ENCODE peak calls at places on chromosomes 2 and 18, in seven cellular contexts. One of them, this sample, is unnamed.

GRCh38 chr18:36035253-36035652 is 32.1 kb downstream of the RPRD1A start:
- DNase-seq in cardiac fibroblast: no peak
- DNase-seq in astrocyte of the spinal cord: no peak
- DNase-seq in psoas muscle: no peak
- DNase-seq in astrocyte of the cerebellum: peak; percentile 2
- DNase-seq in GM23248: peak; percentile 8
- DNase-seq in GM23338: no peak
- DNase-seq in this sample: peak; percentile 34

GRCh38 chr2:46471705-46472104 is 7.7 kb upstream of the TMEM247 start:
- DNase-seq in astrocyte of the cerebellum: no peak
- DNase-seq in GM23248: no peak
- DNase-seq in psoas muscle: no peak
- DNase-seq in GM23338: no peak
- DNase-seq in cardiac fibroblast: no peak
- DNase-seq in astrocyte of the spinal cord: no peak
- DNase-seq in this sample: no peak

GRCh38 chr2:84085562-84085961 is 373.5 kb downstream of the SUCLG1 start:
- DNase-seq in astrocyte of the spinal cord: no peak
- DNase-seq in astrocyte of the cerebellum: no peak
- DNase-seq in GM23338: no peak
- DNase-seq in cardiac fibroblast: no peak
- DNase-seq in psoas muscle: no peak
- DNase-seq in GM23248: no peak
- DNase-seq in this sample: no peak

GRCh38 chr2:121502781-121503180 is 27.9 kb upstream of the RNU4ATAC start:
- DNase-seq in astrocyte of the cerebellum: no peak
- DNase-seq in GM23338: no peak
- DNase-seq in cardiac fibroblast: peak; percentile 83
- DNase-seq in astrocyte of the spinal cord: peak; percentile 46
- DNase-seq in psoas muscle: no peak
- DNase-seq in GM23248: peak; percentile 66
- DNase-seq in this sample: no peak

GRCh38 chr2:143955416-143956075 is 564.4 kb downstream of the ZEB2 start:
- DNase-seq in psoas muscle: no peak
- DNase-seq in GM23248: peak; percentile 77
- DNase-seq in astrocyte of the cerebellum: peak; percentile 72
- DNase-seq in GM23338: no peak
- DNase-seq in astrocyte of the spinal cord: peak; percentile 75
- DNase-seq in cardiac fibroblast: peak; percentile 87
- DNase-seq in this sample: no peak

GRCh38 chr2:45891719-45892118 is 240.2 kb downstream of the PRKCE start:
- DNase-seq in astrocyte of the spinal cord: no peak
- DNase-seq in GM23248: no peak
- DNase-seq in cardiac fibroblast: no peak
- DNase-seq in astrocyte of the cerebellum: no peak
- DNase-seq in psoas muscle: no peak
- DNase-seq in GM23338: no peak
- DNase-seq in this sample: no peak

GRCh38 chr18:8003878-8004675 is 437.0 kb downstream of the PTPRM start:
- DNase-seq in astrocyte of the cerebellum: peak; percentile 48
- DNase-seq in cardiac fibroblast: peak; percentile 77
- DNase-seq in psoas muscle: no peak
- DNase-seq in GM23338: peak; percentile 35
- DNase-seq in GM23248: no peak
- DNase-seq in astrocyte of the spinal cord: peak; percentile 69
- DNase-seq in this sample: no peak

GRCh38 chr18:24080861-24081260 is 58.0 kb upstream of the CABYR start:
- DNase-seq in cardiac fibroblast: no peak
- DNase-seq in GM23338: no peak
- DNase-seq in astrocyte of the cerebellum: no peak
- DNase-seq in psoas muscle: no peak
- DNase-seq in GM23248: no peak
- DNase-seq in astrocyte of the spinal cord: no peak
- DNase-seq in this sample: no peak

GRCh38 chr2:187345338-187345737 is 102.7 kb downstream of the CALCRL start:
- DNase-seq in GM23248: no peak
- DNase-seq in cardiac fibroblast: no peak
- DNase-seq in psoas muscle: no peak
- DNase-seq in astrocyte of the spinal cord: no peak
- DNase-seq in GM23338: no peak
- DNase-seq in astrocyte of the cerebellum: no peak
- DNase-seq in this sample: peak; percentile 14

GRCh38 chr18:74724186-74724585 is 126.5 kb downstream of the ZNF407 start:
- DNase-seq in cardiac fibroblast: peak; percentile 78
- DNase-seq in GM23248: peak; percentile 81
- DNase-seq in astrocyte of the cerebellum: no peak
- DNase-seq in GM23338: no peak
- DNase-seq in psoas muscle: no peak
- DNase-seq in astrocyte of the spinal cord: no peak
- DNase-seq in this sample: no peak

GRCh38 chr2:17104454-17104853 is 413.8 kb downstream of the RAD51AP2 start:
- DNase-seq in GM23248: peak; percentile 55
- DNase-seq in GM23338: no peak
- DNase-seq in astrocyte of the cerebellum: peak; percentile 11
- DNase-seq in astrocyte of the spinal cord: peak; percentile 70
- DNase-seq in cardiac fibroblast: peak; percentile 85
- DNase-seq in psoas muscle: no peak
- DNase-seq in this sample: no peak

GRCh38 chr2:101328474-101329007 is 20.0 kb upstream of the RNF149 start:
- DNase-seq in astrocyte of the cerebellum: no peak
- DNase-seq in psoas muscle: no peak
- DNase-seq in cardiac fibroblast: peak; percentile 71
- DNase-seq in GM23338: no peak
- DNase-seq in GM23248: peak; percentile 55
- DNase-seq in astrocyte of the spinal cord: peak; percentile 68
- DNase-seq in this sample: no peak

GRCh38 chr18:5424903-5425302 is 118.9 kb downstream of the EPB41L3 start:
- DNase-seq in GM23248: peak; percentile 71
- DNase-seq in astrocyte of the spinal cord: peak; percentile 65
- DNase-seq in cardiac fibroblast: peak; percentile 56
- DNase-seq in psoas muscle: no peak
- DNase-seq in GM23338: peak; percentile 71
- DNase-seq in astrocyte of the cerebellum: peak; percentile 51
- DNase-seq in this sample: peak; percentile 3

GRCh38 chr2:219572237-219573001 is at the start of gene INHA:
- DNase-seq in GM23338: no peak
- DNase-seq in astrocyte of the cerebellum: no peak
- DNase-seq in astrocyte of the spinal cord: no peak
- DNase-seq in psoas muscle: no peak
- DNase-seq in cardiac fibroblast: no peak
- DNase-seq in GM23248: no peak
- DNase-seq in this sample: no peak

GRCh38 chr2:31337860-31338259 is 76.7 kb downstream of the XDH start:
- DNase-seq in astrocyte of the cerebellum: peak; percentile 70
- DNase-seq in psoas muscle: no peak
- DNase-seq in astrocyte of the spinal cord: peak; percentile 88
- DNase-seq in GM23338: no peak
- DNase-seq in GM23248: peak; percentile 92
- DNase-seq in cardiac fibroblast: peak; percentile 93
- DNase-seq in this sample: no peak

GRCh38 chr2:16861154-16861929 is 195.7 kb upstream of the CYRIA start:
- DNase-seq in astrocyte of the spinal cord: peak; percentile 16
- DNase-seq in astrocyte of the cerebellum: peak; percentile 38
- DNase-seq in GM23248: peak; percentile 2
- DNase-seq in psoas muscle: no peak
- DNase-seq in GM23338: no peak
- DNase-seq in cardiac fibroblast: peak; percentile 4
- DNase-seq in this sample: no peak

GRCh38 chr2:46648141-46648742 is 168.9 kb downstream of the TMEM247 start:
- DNase-seq in astrocyte of the spinal cord: no peak
- DNase-seq in cardiac fibroblast: peak; percentile 29
- DNase-seq in GM23248: peak; percentile 81
- DNase-seq in GM23338: no peak
- DNase-seq in psoas muscle: no peak
- DNase-seq in astrocyte of the cerebellum: no peak
- DNase-seq in this sample: no peak

GRCh38 chr2:109355192-109355843 is 226.3 kb downstream of the SH3RF3 start:
- DNase-seq in astrocyte of the spinal cord: no peak
- DNase-seq in GM23248: no peak
- DNase-seq in cardiac fibroblast: no peak
- DNase-seq in psoas muscle: no peak
- DNase-seq in astrocyte of the cerebellum: no peak
- DNase-seq in GM23338: no peak
- DNase-seq in this sample: no peak

GRCh38 chr18:57376503-57376902 is 24.1 kb downstream of the ST8SIA3 start:
- DNase-seq in GM23248: no peak
- DNase-seq in astrocyte of the spinal cord: no peak
- DNase-seq in cardiac fibroblast: no peak
- DNase-seq in astrocyte of the cerebellum: no peak
- DNase-seq in psoas muscle: no peak
- DNase-seq in GM23338: no peak
- DNase-seq in this sample: no peak

GRCh38 chr2:44904578-44904977 is 36.9 kb upstream of the SIX3 start:
- DNase-seq in GM23248: no peak
- DNase-seq in astrocyte of the spinal cord: no peak
- DNase-seq in psoas muscle: no peak
- DNase-seq in cardiac fibroblast: no peak
- DNase-seq in astrocyte of the cerebellum: no peak
- DNase-seq in GM23338: no peak
- DNase-seq in this sample: no peak

GRCh38 chr2:127226520-127227263 is 6.6 kb upstream of the CYP27C1 start:
- DNase-seq in astrocyte of the spinal cord: peak; percentile 93
- DNase-seq in GM23338: no peak
- DNase-seq in cardiac fibroblast: peak; percentile 81
- DNase-seq in psoas muscle: no peak
- DNase-seq in GM23248: peak; percentile 91
- DNase-seq in astrocyte of the cerebellum: peak; percentile 62
- DNase-seq in this sample: peak; percentile 87

GRCh38 chr2:234710587-234710986 is 213.7 kb upstream of the ARL4C start:
- DNase-seq in GM23248: no peak
- DNase-seq in psoas muscle: no peak
- DNase-seq in astrocyte of the cerebellum: no peak
- DNase-seq in cardiac fibroblast: no peak
- DNase-seq in astrocyte of the spinal cord: no peak
- DNase-seq in GM23338: peak; percentile 26
- DNase-seq in this sample: no peak
- H3K4me3 ChIP-seq in GM23248: no peak overlapping the region
- H3K4me3 ChIP-seq in psoas muscle: no peak overlapping the region
- H3K4me3 ChIP-seq in astrocyte of the cerebellum: no peak overlapping the region
- H3K4me3 ChIP-seq in cardiac fibroblast: no peak overlapping the region
- H3K4me3 ChIP-seq in astrocyte of the spinal cord: no peak overlapping the region
- H3K4me3 ChIP-seq in GM23338: no peak overlapping the region
- H3K4me3 ChIP-seq in this sample: no peak overlapping the region

DNA sequence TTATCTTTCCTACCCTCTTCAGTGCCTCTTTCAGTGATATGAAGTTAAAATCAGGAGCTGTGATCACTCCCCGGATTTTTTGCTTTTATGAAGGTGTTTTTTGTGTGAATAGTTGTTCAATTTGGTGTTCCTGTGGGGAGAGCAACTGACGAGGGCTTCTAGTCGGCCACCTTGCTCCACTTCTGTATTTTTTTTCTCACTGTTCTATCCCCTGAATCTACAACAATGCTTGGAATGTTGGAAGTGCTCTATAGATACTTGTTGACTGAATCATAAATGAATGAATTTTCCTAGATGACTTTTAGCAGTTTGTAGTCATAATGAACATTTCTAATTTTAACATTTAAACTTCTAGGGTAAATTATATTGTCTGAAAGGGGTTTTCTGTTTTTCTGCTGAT is 247.3 kb downstream of the ZNF385B start:
- DNase-seq in psoas muscle: no peak
- DNase-seq in GM23248: peak; percentile 58
- DNase-seq in GM23338: no peak
- DNase-seq in astrocyte of the cerebellum: no peak
- DNase-seq in astrocyte of the spinal cord: no peak
- DNase-seq in cardiac fibroblast: peak; percentile 48
- DNase-seq in this sample: no peak
- H3K4me3 ChIP-seq in psoas muscle: no peak overlapping the region
- H3K4me3 ChIP-seq in GM23248: peak overlapping the region; percentile 46
- H3K4me3 ChIP-seq in GM23338: no peak overlapping the region
- H3K4me3 ChIP-seq in astrocyte of the cerebellum: no peak overlapping the region
- H3K4me3 ChIP-seq in astrocyte of the spinal cord: no peak overlapping the region
- H3K4me3 ChIP-seq in cardiac fibroblast: no peak overlapping the region
- H3K4me3 ChIP-seq in this sample: no peak overlapping the region

DNA sequence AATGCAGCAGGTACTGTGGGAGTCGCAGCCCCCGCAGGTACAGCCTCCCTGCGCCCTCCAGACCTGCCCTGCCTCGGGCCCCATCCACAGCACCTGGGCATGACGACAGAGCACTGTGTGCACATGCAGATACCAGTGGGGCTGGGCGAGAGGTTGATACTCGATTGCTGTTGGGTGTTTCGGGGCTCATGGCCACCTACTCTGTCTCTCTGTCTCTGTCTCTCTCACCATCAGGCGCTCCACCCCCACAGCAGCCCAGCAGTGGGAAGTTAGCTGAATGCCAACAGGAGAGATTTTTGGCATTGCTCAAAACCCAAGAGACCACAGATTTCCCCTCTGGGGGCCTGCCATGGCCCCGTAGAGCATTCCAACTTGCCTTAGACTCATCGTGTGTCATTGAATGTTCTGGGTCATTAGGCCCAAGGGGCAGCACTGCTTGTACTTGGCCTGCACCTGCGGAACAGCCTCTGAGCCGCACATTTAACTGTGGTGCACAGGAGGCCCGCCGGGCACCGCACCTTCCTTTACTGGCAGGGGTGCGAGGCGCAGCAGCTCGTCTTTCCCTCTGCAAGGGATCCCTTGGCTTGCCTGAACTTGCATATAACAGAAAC is 18.8 kb downstream of the KCNIP3 start:
- DNase-seq in astrocyte of the cerebellum: peak; percentile 82
- DNase-seq in psoas muscle: peak; percentile 32
- DNase-seq in GM23338: no peak
- DNase-seq in astrocyte of the spinal cord: peak; percentile 88
- DNase-seq in cardiac fibroblast: peak; percentile 80
- DNase-seq in GM23248: peak; percentile 82
- DNase-seq in this sample: no peak
- H3K4me3 ChIP-seq in astrocyte of the cerebellum: no peak overlapping the region
- H3K4me3 ChIP-seq in psoas muscle: no peak overlapping the region
- H3K4me3 ChIP-seq in GM23338: no peak overlapping the region
- H3K4me3 ChIP-seq in astrocyte of the spinal cord: no peak overlapping the region
- H3K4me3 ChIP-seq in cardiac fibroblast: no peak overlapping the region
- H3K4me3 ChIP-seq in GM23248: no peak overlapping the region
- H3K4me3 ChIP-seq in this sample: no peak overlapping the region

GRCh38 chr2:191176305-191176704 is 25.5 kb upstream of the STAT4 start:
- DNase-seq in astrocyte of the spinal cord: no peak
- DNase-seq in GM23248: no peak
- DNase-seq in psoas muscle: no peak
- DNase-seq in astrocyte of the cerebellum: no peak
- DNase-seq in cardiac fibroblast: no peak
- DNase-seq in GM23338: no peak
- DNase-seq in this sample: no peak
- H3K4me3 ChIP-seq in astrocyte of the spinal cord: no peak overlapping the region
- H3K4me3 ChIP-seq in GM23248: no peak overlapping the region
- H3K4me3 ChIP-seq in psoas muscle: no peak overlapping the region
- H3K4me3 ChIP-seq in astrocyte of the cerebellum: no peak overlapping the region
- H3K4me3 ChIP-seq in cardiac fibroblast: no peak overlapping the region
- H3K4me3 ChIP-seq in GM23338: no peak overlapping the region
- H3K4me3 ChIP-seq in this sample: no peak overlapping the region

This sample was measured in LNCaP clone FGC.